ENCODE peak calls at places on chromosomes 11 and 22, in eight cellular contexts. B is neuronal stem cell; W is H7; P is right cardiac atrium; V is SK-N-SH; G is Caco-2; S is effector memory CD4-positive, alpha-beta T cell; I is CD8-positive, alpha-beta memory T cell. M is an unnamed sample.

GRCh38 chr22:32752868-32753520 is 48.5 kb upstream of the TIMP3 start:
- DNase-seq in B (no peak), W (no peak), P (peak), V (no peak), G (no peak), S (no peak), I (no peak), M (no peak)

GRCh38 chr11:119993732-119994131 is 144.2 kb downstream of the TRIM29 start:
- DNase-seq in B (no peak), W (no peak), P (no peak), V (no peak), G (peak), S (no peak), I (no peak), M (no peak)

GRCh38 chr11:38553033-38553432 is 1955.0 kb upstream of the RAG2 start:
- DNase-seq in B (no peak), W (no peak), P (no peak), V (no peak), G (no peak), S (no peak), I (no peak), M (no peak)

GRCh38 chr22:41598081-41598480 is 8.4 kb upstream of the PMM1 start:
- DNase-seq in B (no peak), W (no peak), P (no peak), V (no peak), G (no peak), S (no peak), I (no peak), M (no peak)

GRCh38 chr11:96614846-96615245 is 225.0 kb downstream of the JRKL start:
- DNase-seq in B (no peak), W (no peak), P (no peak), V (no peak), G (no peak), S (no peak), I (no peak), M (no peak)

GRCh38 chr11:125335101-125335500 is 161.0 kb downstream of the FEZ1 start:
- DNase-seq in B (no peak), W (no peak), P (no peak), V (no peak), G (no peak), S (no peak), I (no peak), M (no peak)

GRCh38 chr11:6197466-6198200 is 1.4 kb upstream of the OR52W1 start:
- DNase-seq in B (no peak), W (no peak), P (no peak), V (no peak), G (no peak), S (no peak), I (no peak), M (no peak)

GRCh38 chr11:117318738-117319137 is 2.7 kb upstream of the BACE1 start:
- DNase-seq in B (no peak), W (no peak), P (no peak), V (no peak), G (no peak), S (no peak), I (no peak), M (no peak)

GRCh38 chr11:46120711-46121327 is 435 bp downstream of the PHF21A start:
- DNase-seq in B (peak), W (peak), P (peak), V (peak), G (peak), S (no peak), I (peak), M (peak)

GRCh38 chr22:24106385-24107381 is 74.6 kb upstream of the SUSD2 start:
- DNase-seq in B (no peak), W (peak), P (no peak), V (no peak), G (no peak), S (no peak), I (peak), M (no peak)

GRCh38 chr11:68948496-68948895 is 32.3 kb downstream of the MRGPRD start:
- DNase-seq in B (no peak), W (no peak), P (no peak), V (no peak), G (no peak), S (no peak), I (no peak), M (no peak)

GRCh38 chr11:74749127-74749964 is 697 bp downstream of the RNF169 start:
- DNase-seq in B (no peak), W (peak), P (peak), V (peak), G (peak), S (peak), I (peak), M (peak)

GRCh38 chr11:86034710-86035109 is 34.2 kb downstream of the PICALM start:
- DNase-seq in B (no peak), W (no peak), P (no peak), V (no peak), G (no peak), S (no peak), I (no peak), M (peak)

GRCh38 chr11:2305140-2305861 is 3.5 kb downstream of the TSPAN32 start:
- DNase-seq in B (peak), W (peak), P (peak), V (peak), G (peak), S (peak), I (peak), M (peak)
- H3K4me3 ChIP-seq in B (no peak), W (no peak), P (no peak), V (peak), G (no peak), S (peak), I (peak), M (no peak)

DNA sequence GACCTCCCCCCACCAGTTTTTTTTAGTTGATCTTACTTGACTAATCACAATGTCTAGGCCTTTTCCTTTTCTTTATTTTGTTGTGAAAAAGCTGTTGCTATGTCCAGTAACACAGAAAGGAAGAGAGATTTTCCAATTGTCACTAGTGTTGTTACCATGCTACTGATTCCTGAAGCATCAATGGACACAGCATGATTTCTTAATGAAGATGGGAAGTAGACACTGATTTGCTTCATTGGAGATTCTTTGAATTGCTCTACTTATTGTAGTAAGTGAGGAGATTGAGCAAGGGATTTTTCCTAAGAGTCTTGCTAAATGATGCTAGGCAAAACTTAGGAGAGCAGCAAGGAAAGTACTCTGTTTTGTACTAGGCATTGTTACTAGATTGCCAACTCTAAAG is 4.6 kb downstream of the AASDHPPT start:
- DNase-seq in B (no peak), W (no peak), P (no peak), V (no peak), G (no peak), S (no peak), I (no peak), M (no peak)
- H3K4me3 ChIP-seq in B (no peak), W (no peak), P (no peak), V (no peak), G (no peak), S (no peak), I (no peak), M (no peak)

GRCh38 chr22:28883657-28883916 is 215 bp downstream of the ZNRF3 start:
- DNase-seq in B (no peak), W (no peak), P (no peak), V (no peak), G (no peak), S (no peak), I (no peak), M (no peak)

GRCh38 chr22:28885939-28886338 is 2.6 kb downstream of the ZNRF3 start:
- DNase-seq in B (no peak), W (no peak), P (no peak), V (no peak), G (peak), S (no peak), I (no peak), M (no peak)

GRCh38 chr22:28883917-28884753 is 763 bp downstream of the ZNRF3 start:
- DNase-seq in B (peak), W (peak), P (peak), V (peak), G (peak), S (peak), I (peak), M (peak)

GRCh38 chr22:28882878-28883656 is at the start of gene ZNRF3:
- DNase-seq in B (peak), W (peak), P (peak), V (peak), G (peak), S (peak), I (peak), M (peak)

DNA sequence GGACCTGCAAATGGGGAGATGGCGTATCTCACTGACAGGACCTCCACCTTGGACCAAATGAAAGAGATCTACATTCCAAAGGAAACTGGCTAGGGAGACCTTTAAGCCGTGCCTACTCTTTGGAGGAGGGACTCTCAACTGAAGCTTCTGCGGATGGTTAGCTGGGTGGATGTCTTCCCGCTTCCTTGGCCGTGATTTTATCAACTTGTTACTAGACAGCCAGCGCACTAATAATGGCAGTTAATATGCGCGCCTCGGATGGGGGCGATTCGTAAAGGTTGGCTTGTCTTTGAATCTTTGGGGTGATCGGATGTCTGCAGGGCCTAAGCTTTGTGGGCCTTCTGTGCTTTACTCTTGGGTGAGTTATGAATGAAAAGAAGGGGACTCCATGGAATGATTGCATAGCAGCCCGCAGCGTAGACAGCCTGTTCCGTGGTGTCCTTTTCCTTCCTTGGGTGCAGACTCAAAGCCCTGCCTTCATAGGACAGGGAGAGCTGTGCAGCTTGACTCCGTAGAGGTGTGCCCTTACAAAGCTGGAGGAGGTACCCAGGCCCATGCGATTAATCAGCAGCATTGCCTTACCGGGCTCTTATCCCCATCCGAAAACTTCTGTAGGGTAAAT is 1.5 kb downstream of the ZNRF3 start:
- DNase-seq in B (no peak), W (no peak), P (no peak), V (no peak), G (no peak), S (no peak), I (no peak), M (peak)
- H3K4me3 ChIP-seq in B (peak), W (peak), P (peak), V (peak), G (peak), S (peak), I (no peak), M (peak)

GRCh38 chr11:44979536-44980399 is 29.1 kb upstream of the TP53I11 start:
- DNase-seq in B (no peak), W (no peak), P (no peak), V (no peak), G (no peak), S (no peak), I (no peak), M (no peak)
- H3K4me3 ChIP-seq in B (no peak), W (no peak), P (no peak), V (no peak), G (no peak), S (no peak), I (no peak), M (no peak)

DNA sequence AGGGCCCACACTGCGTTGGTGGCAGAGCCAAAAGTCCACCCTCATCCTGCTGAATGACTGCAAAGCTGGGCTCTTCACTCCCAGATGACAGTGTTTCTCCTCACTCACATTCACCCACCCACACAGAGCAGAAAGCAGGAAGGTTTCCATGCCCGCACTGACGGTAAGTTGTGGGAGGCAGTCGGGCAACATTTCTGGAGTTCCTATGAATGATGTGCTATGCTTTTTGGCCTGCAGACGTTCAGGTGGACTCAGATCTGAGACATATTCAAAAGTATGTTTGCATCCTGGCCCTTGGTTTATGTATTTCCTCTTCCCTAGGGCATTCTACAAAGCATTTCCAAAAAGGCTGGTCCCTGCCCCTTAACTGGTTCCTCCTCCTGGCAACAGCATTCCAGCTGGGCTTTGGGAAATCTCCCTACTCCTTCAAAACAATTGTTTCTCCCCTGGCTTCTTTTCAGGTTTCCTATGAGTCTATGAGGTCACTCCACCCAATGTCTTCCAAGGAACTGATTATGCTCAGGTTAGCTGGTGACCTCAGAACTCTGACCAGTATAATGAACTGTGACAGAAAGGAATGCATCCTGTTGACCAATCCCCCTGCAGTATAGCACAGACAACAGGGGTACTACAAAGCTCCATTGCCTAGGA is 36.4 kb downstream of the PACSIN2 start:
- DNase-seq in B (peak), W (no peak), P (no peak), V (no peak), G (no peak), S (no peak), I (no peak), M (no peak)
- H3K4me3 ChIP-seq in B (no peak), W (no peak), P (no peak), V (no peak), G (no peak), S (no peak), I (no peak), M (no peak)

GRCh38 chr11:26014456-26015115 is 317.3 kb upstream of the ANO3 start:
- DNase-seq in B (no peak), W (no peak), P (no peak), V (no peak), G (no peak), S (no peak), I (no peak), M (no peak)
- H3K4me3 ChIP-seq in B (no peak), W (no peak), P (no peak), V (no peak), G (no peak), S (no peak), I (no peak), M (no peak)

DNA sequence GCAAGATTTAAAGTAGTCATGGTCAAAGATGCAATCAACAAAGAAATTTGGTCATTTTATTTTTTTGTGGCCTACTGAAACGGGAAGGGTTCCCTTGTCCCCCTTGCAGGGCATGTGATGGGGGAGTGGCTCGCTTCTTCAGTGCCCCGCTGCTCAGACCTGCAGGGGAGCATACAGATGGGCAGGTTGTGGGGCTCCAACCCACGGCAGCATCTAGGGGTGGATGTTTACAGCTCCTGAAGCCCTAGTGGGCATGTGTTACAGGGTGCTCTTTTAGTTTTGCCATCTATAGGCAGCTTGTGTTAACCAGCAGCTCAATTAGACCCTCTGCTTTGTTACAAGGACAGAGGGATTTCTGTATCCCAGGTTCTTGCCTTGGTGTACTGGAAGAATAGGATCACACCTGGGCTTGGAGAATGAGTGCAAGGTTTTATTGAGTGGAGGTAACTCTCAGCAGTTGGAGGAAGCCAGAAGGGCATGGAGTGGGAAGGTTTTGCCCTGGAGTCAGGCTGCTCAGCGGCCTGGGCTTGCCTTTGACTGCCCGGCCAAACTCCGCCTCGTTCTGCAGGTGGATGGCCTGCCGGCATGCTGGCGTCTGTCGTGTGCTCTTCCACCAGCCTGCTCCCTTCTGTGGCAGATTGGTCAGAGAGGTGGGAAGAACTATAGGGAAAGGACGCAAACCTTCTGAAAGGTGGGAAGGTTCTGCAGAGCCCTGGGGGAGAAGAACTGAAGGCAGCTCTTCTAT is 9.4 kb downstream of the GSTP1 start:
- DNase-seq in B (no peak), W (no peak), P (no peak), V (no peak), G (no peak), S (no peak), I (no peak), M (no peak)
- H3K4me3 ChIP-seq in B (no peak), W (no peak), P (no peak), V (no peak), G (no peak), S (no peak), I (no peak), M (no peak)